ENCODE peak calls at places on chromosomes 7 and 10, in five cellular contexts. One of them, this sample, is unnamed.

GRCh38 chr10:66837990-66838389 is 87.8 kb upstream of the LRRTM3 start:
- DNase-seq in GM13977: no peak
- DNase-seq in H54: no peak
- DNase-seq in NCI-H1105: no peak
- DNase-seq in NCI-H2029: no peak
- DNase-seq in this sample: no peak

GRCh38 chr10:74738985-74739567 is 87.3 kb upstream of the KAT6B start:
- DNase-seq in NCI-H1105: no peak
- DNase-seq in GM13977: peak; percentile 56
- DNase-seq in H54: no peak
- DNase-seq in NCI-H2029: no peak
- DNase-seq in this sample: peak; percentile 68

GRCh38 chr10:132974886-132975881 is 32.8 kb upstream of the CFAP46 start:
- DNase-seq in H54: no peak
- DNase-seq in GM13977: no peak
- DNase-seq in NCI-H2029: no peak
- DNase-seq in NCI-H1105: no peak
- DNase-seq in this sample: no peak

GRCh38 chr7:130560972-130561371 is 69.1 kb downstream of the MEST start:
- DNase-seq in NCI-H2029: no peak
- DNase-seq in H54: peak; percentile 12
- DNase-seq in NCI-H1105: no peak
- DNase-seq in GM13977: peak; percentile 70
- DNase-seq in this sample: peak; percentile 62

GRCh38 chr10:3263082-3263481 is 90.5 kb upstream of the PITRM1 start:
- DNase-seq in NCI-H2029: no peak
- DNase-seq in NCI-H1105: no peak
- DNase-seq in H54: no peak
- DNase-seq in GM13977: no peak
- DNase-seq in this sample: no peak

GRCh38 chr10:125691160-125691981 is 8.4 kb upstream of the TEX36 start:
- DNase-seq in H54: no peak
- DNase-seq in NCI-H2029: peak; percentile 53
- DNase-seq in NCI-H1105: no peak
- DNase-seq in GM13977: no peak
- DNase-seq in this sample: no peak

GRCh38 chr7:68925241-68925640 is 673.0 kb upstream of the AUTS2 start:
- DNase-seq in NCI-H1105: peak; percentile 91
- DNase-seq in H54: no peak
- DNase-seq in GM13977: no peak
- DNase-seq in NCI-H2029: no peak
- DNase-seq in this sample: no peak

GRCh38 chr7:98236366-98237185 is 15.5 kb downstream of the TECPR1 start:
- DNase-seq in GM13977: no peak
- DNase-seq in H54: no peak
- DNase-seq in NCI-H2029: no peak
- DNase-seq in NCI-H1105: no peak
- DNase-seq in this sample: no peak

GRCh38 chr10:48623607-48624132 is 18.8 kb upstream of the ARHGAP22 start:
- DNase-seq in NCI-H1105: no peak
- DNase-seq in H54: no peak
- DNase-seq in GM13977: no peak
- DNase-seq in NCI-H2029: no peak
- DNase-seq in this sample: no peak